ENCODE peak calls at places on chromosomes 4 and X, in five cellular contexts. N is prostate gland, K is PC-3, Q is HepG2, I is H1. B is an unnamed sample.

GRCh38 chr4:11497972-11498371 is 69.3 kb upstream of the HS3ST1 start:
- DNase-seq in N (no peak), Q (no peak), K (peak; percentile 85), I (no peak), B (no peak)

GRCh38 chr4:71498624-71499023 is 159.8 kb downstream of the SLC4A4 start:
- DNase-seq in N (no peak), K (no peak), Q (no peak), I (no peak), B (no peak)

GRCh38 chrX:27679281-27679680 is 89.1 kb downstream of the DCAF8L2 start:
- DNase-seq in Q (no peak), N (no peak), I (no peak), K (peak; percentile 22), B (no peak)

GRCh38 chr4:73070072-73070385 is 513 bp upstream of the COX18 start:
- DNase-seq in K (no peak), I (no peak), N (no peak), Q (no peak), B (no peak)

GRCh38 chr4:174789666-174790065 is 39.4 kb downstream of the GLRA3 start:
- DNase-seq in Q (no peak), N (no peak), I (no peak), K (peak; percentile 30), B (no peak)

GRCh38 chr4:183241322-183241640 is 78.8 kb downstream of the CLDN22 start:
- DNase-seq in K (peak; percentile 86), I (no peak), N (no peak), Q (no peak), B (no peak)

GRCh38 chrX:16839852-16840460 is 30.2 kb downstream of the RBBP7 start:
- DNase-seq in K (peak; percentile 43), I (no peak), N (no peak), Q (no peak), B (no peak)

GRCh38 chr4:174120446-174121142 is 162.9 kb downstream of the FBXO8 start:
- DNase-seq in K (peak; percentile 65), N (no peak), I (no peak), Q (peak; percentile 62), B (peak; percentile 60)

GRCh38 chrX:31420711-31421151 is 348.9 kb upstream of the FTHL17 start:
- DNase-seq in N (no peak), I (no peak), K (no peak), Q (no peak), B (no peak)

GRCh38 chr4:8353912-8354453 is 84.4 kb downstream of the HTRA3 start:
- DNase-seq in N (no peak), I (no peak), K (no peak), Q (no peak), B (no peak)

GRCh38 chr4:24625091-24625490 is 40.7 kb upstream of the DHX15 start:
- DNase-seq in N (no peak), K (no peak), I (no peak), Q (peak; percentile 16), B (no peak)

GRCh38 chr4:2083826-2084160 is 24.7 kb downstream of the NAT8L start:
- DNase-seq in K (no peak), Q (no peak), N (no peak), I (no peak), B (no peak)

GRCh38 chr4:96736352-96736889 is 896.5 kb downstream of the PDHA2 start:
- DNase-seq in I (peak; percentile 34), K (peak; percentile 62), N (no peak), Q (no peak), B (no peak)

GRCh38 chr4:90318208-90318607 is 191.0 kb downstream of the CCSER1 start:
- DNase-seq in I (no peak), Q (no peak), N (no peak), K (peak; percentile 74), B (no peak)

GRCh38 chr4:66693694-66694093 is 851.6 kb downstream of the CENPC start:
- DNase-seq in I (no peak), N (no peak), K (no peak), Q (no peak), B (no peak)

GRCh38 chrX:26783512-26784225 is 567.7 kb downstream of the MAGEB5 start:
- DNase-seq in K (peak; percentile 25), Q (peak; percentile 65), N (no peak), I (peak; percentile 17), B (no peak)

GRCh38 chr4:4408132-4408523 is 21.2 kb downstream of the NSG1 start:
- DNase-seq in K (no peak), N (no peak), Q (no peak), I (no peak), B (no peak)

GRCh38 chr4:85166318-85166717 is 199.8 kb upstream of the WDFY3 start:
- DNase-seq in I (no peak), Q (no peak), K (peak; percentile 77), N (no peak), B (no peak)

GRCh38 chr4:157170321-157170720 is 50.2 kb upstream of the GRIA2 start:
- DNase-seq in Q (no peak), K (no peak), I (no peak), N (no peak), B (no peak)

GRCh38 chr4:74539043-74539790 is 94.3 kb downstream of the AREG start:
- DNase-seq in I (no peak), N (no peak), Q (peak; percentile 39), K (peak; percentile 12), B (no peak)

DNA sequence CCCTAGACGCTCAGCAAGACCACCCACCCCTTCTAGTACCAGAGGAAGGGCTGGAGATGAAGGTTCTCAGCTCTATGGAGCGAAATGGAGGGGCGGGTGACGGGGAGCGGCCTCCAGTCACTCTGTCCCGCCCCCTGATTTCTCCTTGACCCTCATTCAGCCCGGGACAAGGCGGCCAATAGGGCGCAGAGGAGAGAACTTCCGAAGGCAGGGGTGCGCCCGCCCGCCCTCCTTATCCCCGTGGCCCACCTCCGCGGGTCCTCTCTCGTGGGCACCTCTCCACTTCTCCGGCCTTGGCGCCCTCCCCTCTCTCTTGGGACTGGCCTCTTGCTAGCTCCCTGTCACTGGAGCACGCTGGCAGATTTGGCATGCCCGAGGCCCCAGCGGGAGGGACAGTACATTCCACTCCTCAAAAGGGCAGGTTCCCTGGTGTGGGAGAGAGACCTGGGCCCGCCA is 1.1 kb upstream of the SEPTIN6 start:
- DNase-seq in Q (no peak), N (no peak), K (no peak), I (no peak), B (no peak)
- H3K27ac ChIP-seq in Q (no peak overlapping the region), N (no peak overlapping the region), K (no peak overlapping the region), I (no peak overlapping the region), B (no peak overlapping the region)

GRCh38 chr4:95541889-95542607 is 6.7 kb downstream of the UNC5C start:
- DNase-seq in K (no peak), Q (no peak), N (no peak), I (no peak), B (no peak)

GRCh38 chr4:95541094-95541493 is 7.7 kb downstream of the UNC5C start:
- DNase-seq in I (no peak), N (no peak), K (no peak), Q (no peak), B (no peak)

GRCh38 chr4:95537967-95538485 is 10.7 kb downstream of the UNC5C start:
- DNase-seq in Q (no peak), N (no peak), K (no peak), I (no peak), B (no peak)

GRCh38 chr4:95539056-95539455 is 9.7 kb downstream of the UNC5C start:
- DNase-seq in N (no peak), I (no peak), K (no peak), Q (no peak), B (no peak)

GRCh38 chr4:95540227-95540626 is 8.5 kb downstream of the UNC5C start:
- DNase-seq in N (no peak), Q (no peak), I (no peak), K (no peak), B (no peak)
- H3K27ac ChIP-seq in N (no peak overlapping the region), Q (no peak overlapping the region), I (no peak overlapping the region), K (no peak overlapping the region), B (peak overlapping the region; percentile 92)

GRCh38 chr4:168802222-168802621 is 207.8 kb downstream of the CBR4 start:
- DNase-seq in K (no peak), N (no peak), I (no peak), Q (no peak), B (no peak)

GRCh38 chr4:168805341-168805740 is 204.7 kb downstream of the CBR4 start:
- DNase-seq in N (no peak), Q (no peak), K (no peak), I (no peak), B (no peak)

GRCh38 chr4:168800926-168801325 is 209.1 kb downstream of the CBR4 start:
- DNase-seq in Q (no peak), N (no peak), K (no peak), I (no peak), B (no peak)

GRCh38 chr4:168797738-168798375 is 212.2 kb downstream of the CBR4 start:
- DNase-seq in I (no peak), N (no peak), K (no peak), Q (no peak), B (no peak)

GRCh38 chr4:168803727-168804126 is 206.3 kb downstream of the CBR4 start:
- DNase-seq in N (peak; percentile 55), Q (no peak), I (no peak), K (no peak), B (no peak)
- H3K27ac ChIP-seq in N (peak overlapping the region; percentile 17), Q (no peak overlapping the region), I (peak overlapping the region; percentile 63), K (no peak overlapping the region), B (peak overlapping the region; percentile 49)

GRCh38 chr4:76301775-76302162 is 4.8 kb upstream of the STBD1 start:
- DNase-seq in I (no peak), K (no peak), N (no peak), Q (peak; percentile 39), B (no peak)
- H3K27ac ChIP-seq in I (no peak overlapping the region), K (peak overlapping the region; percentile 36), N (peak overlapping the region; percentile 6), Q (peak overlapping the region; percentile 59), B (peak overlapping the region; percentile 74)

DNA sequence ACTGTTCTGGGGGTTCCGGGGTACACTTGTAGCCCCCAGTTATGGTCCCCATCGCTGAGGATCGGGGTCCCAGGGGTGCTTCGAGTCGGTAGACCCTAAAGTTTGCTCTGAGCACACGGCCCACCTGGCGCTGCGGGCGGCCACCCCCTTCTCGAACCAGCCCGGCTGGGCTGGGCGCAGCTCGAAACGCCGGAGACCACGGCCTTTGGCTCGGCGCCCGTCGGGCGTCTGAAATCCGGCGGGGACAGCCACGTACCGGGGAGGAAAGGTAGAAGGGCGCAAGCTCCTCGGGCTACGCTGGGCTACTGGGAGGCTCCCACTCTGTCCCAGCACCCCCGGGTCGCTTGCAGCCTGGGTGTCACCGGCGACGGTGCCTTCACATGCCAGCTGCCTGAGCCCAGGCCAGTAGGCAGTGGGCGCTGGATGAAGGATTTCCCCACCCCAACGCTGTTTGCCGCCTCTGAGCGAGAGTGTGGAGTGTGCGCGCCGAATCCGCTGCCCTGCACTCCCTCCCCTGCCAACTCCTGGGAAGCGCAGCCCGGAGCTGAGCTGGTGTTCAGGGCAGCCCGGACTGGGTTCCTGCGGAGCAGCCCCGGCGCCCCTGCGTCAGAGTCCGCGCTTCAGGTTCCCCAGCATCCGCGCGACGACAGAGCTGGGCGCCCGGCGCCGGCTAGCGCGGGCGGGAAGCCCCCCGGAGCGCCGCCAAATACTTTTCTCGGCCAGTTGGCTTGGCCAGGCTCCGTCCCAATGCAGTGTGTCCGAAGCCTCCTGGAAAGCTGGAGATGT is 637 bp downstream of the MAMLD1 start:
- DNase-seq in I (no peak), K (peak; percentile 45), Q (no peak), N (no peak), B (peak; percentile 19)
- H3K27ac ChIP-seq in I (no peak overlapping the region), K (peak overlapping the region; percentile 16), Q (no peak overlapping the region), N (peak overlapping the region; percentile 79), B (peak overlapping the region; percentile 84)

GRCh38 chrX:11667286-11667685 is 1.6 kb upstream of the ARHGAP6 start:
- DNase-seq in K (no peak), Q (no peak), I (no peak), N (no peak), B (no peak)
- H3K27ac ChIP-seq in K (no peak overlapping the region), Q (no peak overlapping the region), I (no peak overlapping the region), N (no peak overlapping the region), B (no peak overlapping the region)

B was measured in left ventricle myocardium inferior.